ENCODE peak calls at places on chromosomes 4 and X, in six cellular contexts. One of them, this sample, is unnamed.

GRCh38 chr4:1628892-1629703 is 55.0 kb downstream of the FAM53A start:
- DNase-seq in GM23248: peak
- DNase-seq in A673: peak
- DNase-seq in HepG2: peak
- DNase-seq in HCT116: peak
- DNase-seq in fibroblast of lung: peak
- DNase-seq in this sample: peak

GRCh38 chrX:155434906-155435743 is 23.3 kb downstream of the F8A3 start:
- DNase-seq in GM23248: peak
- DNase-seq in A673: no peak
- DNase-seq in HepG2: no peak
- DNase-seq in HCT116: no peak
- DNase-seq in fibroblast of lung: no peak
- DNase-seq in this sample: no peak

GRCh38 chr4:169315530-169316306 is 45.0 kb upstream of the SH3RF1 start:
- DNase-seq in GM23248: peak
- DNase-seq in A673: no peak
- DNase-seq in HepG2: no peak
- DNase-seq in HCT116: no peak
- DNase-seq in fibroblast of lung: peak
- DNase-seq in this sample: peak

GRCh38 chr4:77586953-77587383 is 18.7 kb upstream of the CXCL13 start:
- DNase-seq in GM23248: peak
- DNase-seq in A673: no peak
- DNase-seq in HepG2: no peak
- DNase-seq in HCT116: no peak
- DNase-seq in fibroblast of lung: peak
- DNase-seq in this sample: no peak

GRCh38 chrX:68912113-68912980 is 83.5 kb downstream of the EFNB1 start:
- DNase-seq in GM23248: no peak
- DNase-seq in A673: no peak
- DNase-seq in HepG2: no peak
- DNase-seq in HCT116: no peak
- DNase-seq in fibroblast of lung: no peak
- DNase-seq in this sample: peak

GRCh38 chrX:154136627-154137161 is 7.3 kb upstream of the OPN1LW start:
- DNase-seq in GM23248: peak
- DNase-seq in A673: peak
- DNase-seq in HepG2: peak
- DNase-seq in HCT116: peak
- DNase-seq in fibroblast of lung: peak
- DNase-seq in this sample: peak

GRCh38 chr4:184807797-184808718 is 17.7 kb downstream of the ACSL1 start:
- DNase-seq in GM23248: peak
- DNase-seq in A673: no peak
- DNase-seq in HepG2: peak
- DNase-seq in HCT116: no peak
- DNase-seq in fibroblast of lung: peak
- DNase-seq in this sample: peak

GRCh38 chrX:154719132-154719675 is 31.7 kb downstream of the GAB3 start:
- DNase-seq in GM23248: peak
- DNase-seq in A673: no peak
- DNase-seq in HepG2: no peak
- DNase-seq in HCT116: no peak
- DNase-seq in fibroblast of lung: peak
- DNase-seq in this sample: no peak

GRCh38 chrX:54473993-54474859 is 21.8 kb downstream of the FGD1 start:
- DNase-seq in GM23248: peak
- DNase-seq in A673: no peak
- DNase-seq in HepG2: no peak
- DNase-seq in HCT116: no peak
- DNase-seq in fibroblast of lung: no peak
- DNase-seq in this sample: no peak

GRCh38 chrX:33725556-33726232 is 406.4 kb downstream of the FAM47A start:
- DNase-seq in GM23248: no peak
- DNase-seq in A673: peak
- DNase-seq in HepG2: no peak
- DNase-seq in HCT116: no peak
- DNase-seq in fibroblast of lung: no peak
- DNase-seq in this sample: peak

GRCh38 chr4:15478724-15479088 is 9.0 kb downstream of the CC2D2A start:
- DNase-seq in GM23248: no peak
- DNase-seq in A673: no peak
- DNase-seq in HepG2: no peak
- DNase-seq in HCT116: no peak
- DNase-seq in fibroblast of lung: no peak
- DNase-seq in this sample: no peak

GRCh38 chr4:54945838-54946237 is 179.6 kb downstream of the KDR start:
- DNase-seq in GM23248: no peak
- DNase-seq in A673: no peak
- DNase-seq in HepG2: no peak
- DNase-seq in HCT116: no peak
- DNase-seq in fibroblast of lung: no peak
- DNase-seq in this sample: no peak

GRCh38 chrX:30948626-30949025 is 59.6 kb upstream of the TAB3 start:
- DNase-seq in GM23248: no peak
- DNase-seq in A673: no peak
- DNase-seq in HepG2: no peak
- DNase-seq in HCT116: no peak
- DNase-seq in fibroblast of lung: no peak
- DNase-seq in this sample: no peak

GRCh38 chrX:67619253-67619652 is 75.4 kb downstream of the AR start:
- DNase-seq in GM23248: peak
- DNase-seq in A673: no peak
- DNase-seq in HepG2: no peak
- DNase-seq in HCT116: no peak
- DNase-seq in fibroblast of lung: peak
- DNase-seq in this sample: no peak

GRCh38 chr4:41687971-41688370 is 60.6 kb downstream of the PHOX2B start:
- DNase-seq in GM23248: no peak
- DNase-seq in A673: no peak
- DNase-seq in HepG2: no peak
- DNase-seq in HCT116: no peak
- DNase-seq in fibroblast of lung: no peak
- DNase-seq in this sample: no peak

DNA sequence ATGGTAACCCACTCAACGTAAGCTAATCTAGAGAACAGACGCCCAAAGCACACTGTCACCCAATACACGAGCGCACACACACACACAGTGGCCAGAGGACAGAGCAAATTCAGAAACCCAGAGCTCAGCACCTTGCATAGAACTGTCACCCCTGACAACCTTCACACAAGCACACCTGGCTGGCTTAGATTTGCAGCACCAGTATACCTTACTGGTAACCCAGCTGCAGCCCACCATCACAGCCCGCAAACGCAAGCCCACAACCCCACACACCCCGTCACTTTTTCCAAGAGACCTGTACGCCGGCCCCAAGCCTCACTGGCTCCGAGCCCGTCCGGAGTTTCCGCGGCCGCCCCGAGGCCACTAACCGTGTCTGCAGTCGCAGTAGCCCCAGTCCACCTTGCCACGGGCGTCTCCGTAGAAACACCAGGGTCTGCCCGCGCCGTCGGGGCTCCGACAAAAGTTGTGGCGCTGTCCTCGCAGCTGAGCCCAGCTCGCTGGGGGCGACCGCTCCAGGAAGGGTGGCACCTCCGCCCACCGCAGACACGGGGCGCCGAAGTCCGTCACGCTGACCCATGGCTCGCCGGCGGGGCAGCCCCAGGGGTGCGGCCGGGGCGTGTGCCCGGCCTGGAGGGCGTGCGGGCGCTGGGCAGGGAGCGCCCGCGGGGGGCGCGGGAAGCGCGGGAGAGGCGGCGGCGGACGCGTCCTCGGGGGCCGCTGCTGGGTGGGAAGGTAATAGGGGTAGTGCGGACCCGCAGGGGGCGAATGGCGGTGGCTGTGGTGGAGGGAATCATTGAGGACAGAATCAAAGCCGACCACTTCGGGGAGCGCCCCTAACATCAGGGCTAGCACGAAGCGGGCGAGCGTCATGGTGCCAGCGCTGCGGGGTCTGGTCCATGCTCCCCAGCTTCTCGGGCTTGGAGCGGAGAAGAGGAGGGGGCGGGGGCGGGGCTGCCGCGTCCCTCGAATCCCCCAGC is 664 bp downstream of the PRSS12 start:
- DNase-seq in GM23248: peak
- DNase-seq in A673: peak
- DNase-seq in HepG2: peak
- DNase-seq in HCT116: peak
- DNase-seq in fibroblast of lung: no peak
- DNase-seq in this sample: peak
- TF ChIP-seq EZH2 in GM23248: no peak
- TF ChIP-seq EZH2 in A673: peak
- TF ChIP-seq EZH2 in HepG2: peak
- TF ChIP-seq EZH2 in HCT116: no peak
- TF ChIP-seq EZH2 in fibroblast of lung: no peak
- TF ChIP-seq EZH2 in this sample: peak

DNA sequence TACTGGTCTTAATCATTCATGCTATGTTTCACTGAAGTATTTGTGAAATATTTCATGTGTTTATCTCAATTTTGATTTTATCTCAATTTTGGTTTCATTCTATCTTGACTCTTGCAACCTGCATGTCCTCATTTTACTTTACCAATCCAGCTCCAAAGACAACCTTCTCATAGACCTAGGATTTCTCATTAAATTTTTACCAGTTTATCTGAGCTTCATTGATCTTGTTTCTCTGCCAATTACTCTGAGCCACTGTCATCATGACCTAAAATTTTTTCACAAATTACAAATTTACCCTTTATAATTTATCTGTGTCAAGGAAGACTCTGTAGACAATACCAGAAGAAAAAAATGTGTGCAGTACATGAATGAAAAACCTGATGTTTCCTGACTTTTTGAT is 18.6 kb upstream of the UGT2B17 start:
- DNase-seq in GM23248: no peak
- DNase-seq in A673: no peak
- DNase-seq in HepG2: no peak
- DNase-seq in HCT116: no peak
- DNase-seq in fibroblast of lung: no peak
- DNase-seq in this sample: no peak
- TF ChIP-seq EZH2 in GM23248: no peak
- TF ChIP-seq EZH2 in A673: no peak
- TF ChIP-seq EZH2 in HepG2: no peak
- TF ChIP-seq EZH2 in HCT116: no peak
- TF ChIP-seq EZH2 in fibroblast of lung: no peak
- TF ChIP-seq EZH2 in this sample: no peak

GRCh38 chr4:142311916-142312315 is 534.2 kb downstream of the INPP4B start:
- DNase-seq in GM23248: no peak
- DNase-seq in A673: no peak
- DNase-seq in HepG2: no peak
- DNase-seq in HCT116: no peak
- DNase-seq in fibroblast of lung: no peak
- DNase-seq in this sample: no peak
- TF ChIP-seq EZH2 in GM23248: no peak
- TF ChIP-seq EZH2 in A673: no peak
- TF ChIP-seq EZH2 in HepG2: no peak
- TF ChIP-seq EZH2 in HCT116: no peak
- TF ChIP-seq EZH2 in fibroblast of lung: no peak
- TF ChIP-seq EZH2 in this sample: no peak

DNA sequence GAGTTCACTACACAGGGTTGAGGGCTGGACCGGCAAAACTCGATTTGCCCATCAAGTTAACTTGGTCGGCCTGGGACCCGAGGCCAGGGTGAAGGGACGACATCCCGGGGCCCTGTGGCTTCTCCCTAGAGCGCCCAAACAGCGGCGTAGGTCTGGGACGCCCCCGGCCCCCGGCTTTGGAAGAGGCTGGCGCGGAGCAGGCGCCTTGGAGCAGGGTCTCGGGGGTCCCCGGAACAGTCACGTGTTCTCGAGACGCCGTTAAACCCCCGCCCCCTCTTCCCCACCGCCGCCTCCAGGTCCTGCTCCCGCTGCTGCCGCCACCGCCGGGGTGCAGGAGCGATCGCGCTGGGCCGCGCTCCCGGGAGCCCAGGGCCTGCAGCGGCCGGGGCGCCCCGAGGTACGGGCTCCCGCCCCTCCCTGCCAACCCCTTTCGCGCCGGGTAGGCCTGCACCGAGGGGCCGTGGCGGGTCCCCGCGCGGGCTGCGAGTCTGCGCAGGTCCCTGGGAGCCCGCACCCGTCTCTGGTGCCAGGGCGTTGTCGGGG is at the start of gene NPY5R:
- DNase-seq in GM23248: no peak
- DNase-seq in A673: peak
- DNase-seq in HepG2: no peak
- DNase-seq in HCT116: no peak
- DNase-seq in fibroblast of lung: no peak
- DNase-seq in this sample: peak
- TF ChIP-seq EZH2 in GM23248: no peak
- TF ChIP-seq EZH2 in A673: no peak
- TF ChIP-seq EZH2 in HepG2: no peak
- TF ChIP-seq EZH2 in HCT116: no peak
- TF ChIP-seq EZH2 in fibroblast of lung: no peak
- TF ChIP-seq EZH2 in this sample: no peak

GRCh38 chr4:8580321-8581093 is at the start of gene GPR78:
- DNase-seq in GM23248: peak
- DNase-seq in A673: peak
- DNase-seq in HepG2: no peak
- DNase-seq in HCT116: no peak
- DNase-seq in fibroblast of lung: peak
- DNase-seq in this sample: peak
- TF ChIP-seq EZH2 in GM23248: no peak
- TF ChIP-seq EZH2 in A673: no peak
- TF ChIP-seq EZH2 in HepG2: no peak
- TF ChIP-seq EZH2 in HCT116: no peak
- TF ChIP-seq EZH2 in fibroblast of lung: no peak
- TF ChIP-seq EZH2 in this sample: no peak

GRCh38 chr4:145433684-145434083 is 48.0 kb upstream of the SMAD1 start:
- DNase-seq in GM23248: no peak
- DNase-seq in A673: no peak
- DNase-seq in HepG2: no peak
- DNase-seq in HCT116: no peak
- DNase-seq in fibroblast of lung: no peak
- DNase-seq in this sample: no peak
- TF ChIP-seq EZH2 in GM23248: no peak
- TF ChIP-seq EZH2 in A673: no peak
- TF ChIP-seq EZH2 in HepG2: no peak
- TF ChIP-seq EZH2 in HCT116: no peak
- TF ChIP-seq EZH2 in fibroblast of lung: no peak
- TF ChIP-seq EZH2 in this sample: no peak

GRCh38 chr4:140756292-140757219 is at the start of gene TBC1D9:
- DNase-seq in GM23248: peak
- DNase-seq in A673: peak
- DNase-seq in HepG2: peak
- DNase-seq in HCT116: peak
- DNase-seq in fibroblast of lung: peak
- DNase-seq in this sample: peak
- TF ChIP-seq EZH2 in GM23248: no peak
- TF ChIP-seq EZH2 in A673: no peak
- TF ChIP-seq EZH2 in HepG2: no peak
- TF ChIP-seq EZH2 in HCT116: no peak
- TF ChIP-seq EZH2 in fibroblast of lung: no peak
- TF ChIP-seq EZH2 in this sample: no peak

GRCh38 chr4:5019274-5019673 is at the start of gene CYTL1:
- DNase-seq in GM23248: no peak
- DNase-seq in A673: no peak
- DNase-seq in HepG2: no peak
- DNase-seq in HCT116: no peak
- DNase-seq in fibroblast of lung: peak
- DNase-seq in this sample: peak
- TF ChIP-seq EZH2 in GM23248: no peak
- TF ChIP-seq EZH2 in A673: no peak
- TF ChIP-seq EZH2 in HepG2: no peak
- TF ChIP-seq EZH2 in HCT116: no peak
- TF ChIP-seq EZH2 in fibroblast of lung: no peak
- TF ChIP-seq EZH2 in this sample: no peak